ENCODE peak calls at places on chromosome 14, in four cellular contexts. One of them, this sample, is unnamed.

GRCh38 chr14:32136027-32136825 is 59.1 kb downstream of the ARHGAP5 start:
- DNase-seq in A549: peak; percentile 14
- DNase-seq in GDM1: no peak
- DNase-seq in cardiac fibroblast: peak; percentile 14
- DNase-seq in this sample: no peak

GRCh38 chr14:55881577-55882241 is 236.5 kb upstream of the PELI2 start:
- DNase-seq in cardiac fibroblast: no peak
- DNase-seq in A549: peak; percentile 21
- DNase-seq in GDM1: no peak
- DNase-seq in this sample: no peak

GRCh38 chr14:90513151-90514014 is 116.6 kb downstream of the CALM1 start:
- DNase-seq in GDM1: no peak
- DNase-seq in A549: peak; percentile 73
- DNase-seq in cardiac fibroblast: peak; percentile 75
- DNase-seq in this sample: peak; percentile 47

GRCh38 chr14:104868811-104869572 is 3.9 kb downstream of the CEP170B start:
- DNase-seq in A549: no peak
- DNase-seq in cardiac fibroblast: no peak
- DNase-seq in GDM1: no peak
- DNase-seq in this sample: no peak

GRCh38 chr14:90396342-90397339 is at the start of gene CALM1:
- DNase-seq in A549: peak; percentile 96
- DNase-seq in GDM1: peak; percentile 89
- DNase-seq in cardiac fibroblast: peak; percentile 98
- DNase-seq in this sample: peak; percentile 96

GRCh38 chr14:83291716-83292115 is 1758.1 kb upstream of the SEL1L start:
- DNase-seq in GDM1: no peak
- DNase-seq in cardiac fibroblast: no peak
- DNase-seq in A549: no peak
- DNase-seq in this sample: peak; percentile 7

GRCh38 chr14:50812856-50813543 is 18.0 kb downstream of the NIN start:
- DNase-seq in GDM1: no peak
- DNase-seq in cardiac fibroblast: no peak
- DNase-seq in A549: no peak
- DNase-seq in this sample: no peak

GRCh38 chr14:23154876-23155587 is 28.4 kb downstream of the SLC7A8 start:
- DNase-seq in cardiac fibroblast: peak; percentile 98
- DNase-seq in GDM1: no peak
- DNase-seq in A549: peak; percentile 41
- DNase-seq in this sample: peak; percentile 97

GRCh38 chr14:50127802-50128201 is 11.4 kb upstream of the VCPKMT start:
- DNase-seq in GDM1: no peak
- DNase-seq in A549: no peak
- DNase-seq in cardiac fibroblast: no peak
- DNase-seq in this sample: no peak

GRCh38 chr14:52067873-52068740 is 752 bp downstream of the NID2 start:
- DNase-seq in A549: no peak
- DNase-seq in cardiac fibroblast: peak; percentile 43
- DNase-seq in GDM1: no peak
- DNase-seq in this sample: peak; percentile 50

GRCh38 chr14:34355584-34356266 is 106.3 kb downstream of the SPTSSA start:
- DNase-seq in A549: no peak
- DNase-seq in cardiac fibroblast: peak; percentile 93
- DNase-seq in GDM1: no peak
- DNase-seq in this sample: peak; percentile 96

GRCh38 chr14:93619176-93619793 is 169.0 kb downstream of the PRIMA1 start:
- DNase-seq in cardiac fibroblast: peak; percentile 58
- DNase-seq in GDM1: peak; percentile 1
- DNase-seq in A549: peak; percentile 62
- DNase-seq in this sample: peak; percentile 63

GRCh38 chr14:67645414-67645813 is 25.7 kb downstream of the ARG2 start:
- DNase-seq in A549: no peak
- DNase-seq in cardiac fibroblast: no peak
- DNase-seq in GDM1: no peak
- DNase-seq in this sample: no peak

GRCh38 chr14:101826359-101826758 is 64.8 kb downstream of the PPP2R5C start:
- DNase-seq in cardiac fibroblast: no peak
- DNase-seq in A549: no peak
- DNase-seq in GDM1: no peak
- DNase-seq in this sample: no peak

GRCh38 chr14:64671591-64671990 is 32.6 kb upstream of the PLEKHG3 start:
- DNase-seq in GDM1: peak; percentile 63
- DNase-seq in A549: peak; percentile 72
- DNase-seq in cardiac fibroblast: peak; percentile 85
- DNase-seq in this sample: peak; percentile 83

This sample was measured in fibroblast of pulmonary artery.